ENCODE peak calls at places on chromosome 20, in five cellular contexts. X is heart right ventricle, N is tibial artery, C is adrenal gland, B is gastrocnemius medialis. E is an unnamed sample.

GRCh38 chr20:40471261-40471629 is 217.8 kb downstream of the MAFB start:
- DNase-seq in B (no peak), C (no peak), N (no peak), X (no peak), E (peak)

GRCh38 chr20:62786100-62786499 is 10.2 kb upstream of the MRGBP start:
- DNase-seq in C (no peak), B (no peak), X (no peak), N (no peak), E (no peak)

GRCh38 chr20:57659131-57659788 is 39.0 kb upstream of the ZBP1 start:
- DNase-seq in B (no peak), N (no peak), X (no peak), C (peak), E (no peak)

GRCh38 chr20:53925651-53926401 is 144.6 kb downstream of the BCAS1 start:
- DNase-seq in C (no peak), N (no peak), X (no peak), B (no peak), E (no peak)

GRCh38 chr20:50575869-50576720 is 65.9 kb downstream of the PTPN1 start:
- DNase-seq in C (peak), B (peak), N (peak), X (peak), E (peak)

GRCh38 chr20:58551631-58552030 is 36.4 kb upstream of the APCDD1L start:
- DNase-seq in N (no peak), C (no peak), B (no peak), X (no peak), E (no peak)

GRCh38 chr20:36157610-36158009 is 3.1 kb downstream of the EPB41L1 start:
- DNase-seq in B (no peak), C (no peak), N (no peak), X (no peak), E (no peak)

GRCh38 chr20:61728786-61729365 is 336.8 kb downstream of the TAF4 start:
- DNase-seq in C (no peak), B (no peak), N (no peak), X (no peak), E (no peak)

GRCh38 chr20:46746972-46747371 is 37.5 kb downstream of the SLC2A10 start:
- DNase-seq in B (no peak), X (no peak), C (no peak), N (no peak), E (no peak)

GRCh38 chr20:37362231-37362792 is 16.4 kb downstream of the SRC start:
- DNase-seq in C (peak), B (no peak), X (no peak), N (no peak), E (no peak)

GRCh38 chr20:54076259-54076658 is 5.9 kb upstream of the BCAS1 start:
- DNase-seq in B (no peak), N (no peak), C (no peak), X (no peak), E (no peak)

GRCh38 chr20:22716824-22717351 is 132.5 kb upstream of the FOXA2 start:
- DNase-seq in B (no peak), N (no peak), X (no peak), C (no peak), E (no peak)

GRCh38 chr20:19078448-19079373 is 133.7 kb upstream of the SLC24A3 start:
- DNase-seq in X (no peak), B (no peak), C (no peak), N (no peak), E (no peak)

GRCh38 chr20:44912189-44912588 is 2.3 kb downstream of the PABPC1L start:
- DNase-seq in X (no peak), N (no peak), B (no peak), C (no peak), E (no peak)
- H3K4me3 ChIP-seq in X (no peak), N (no peak), B (no peak), C (no peak), E (no peak)

GRCh38 chr20:11917663-11918062 is at the start of gene BTBD3:
- DNase-seq in N (peak), X (peak), C (peak), B (peak), E (peak)

GRCh38 chr20:11918280-11918952 is 723 bp downstream of the BTBD3 start:
- DNase-seq in N (no peak), C (no peak), B (no peak), X (no peak), E (no peak)

GRCh38 chr20:11919571-11919970 is 1.9 kb downstream of the BTBD3 start:
- DNase-seq in B (no peak), C (no peak), N (no peak), X (no peak), E (no peak)

GRCh38 chr20:11920083-11920482 is 2.4 kb downstream of the BTBD3 start:
- DNase-seq in C (no peak), X (no peak), B (no peak), N (no peak), E (no peak)

DNA sequence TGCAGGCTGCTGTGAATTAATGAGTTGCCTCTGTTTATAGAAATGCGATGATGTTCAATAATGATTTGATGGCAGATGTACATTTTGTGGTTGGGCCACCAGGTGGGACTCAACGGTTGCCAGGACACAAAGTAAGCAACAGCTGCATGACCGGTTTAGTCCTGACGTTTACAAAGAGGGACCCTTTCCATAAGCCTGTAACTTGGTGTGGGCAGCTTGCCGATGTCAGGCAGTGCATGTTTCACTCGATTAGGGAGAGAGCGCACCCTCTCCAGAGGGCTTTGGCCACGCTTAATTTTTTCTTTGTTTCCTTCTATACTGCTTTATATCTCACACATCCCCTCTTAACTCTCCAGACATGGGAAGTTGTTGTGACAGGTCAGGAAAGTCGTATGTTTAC is 1.4 kb downstream of the BTBD3 start:
- DNase-seq in N (no peak), X (peak), B (no peak), C (no peak), E (peak)
- H3K27ac ChIP-seq in N (no peak), X (peak), B (no peak), C (no peak), E (no peak)

DNA sequence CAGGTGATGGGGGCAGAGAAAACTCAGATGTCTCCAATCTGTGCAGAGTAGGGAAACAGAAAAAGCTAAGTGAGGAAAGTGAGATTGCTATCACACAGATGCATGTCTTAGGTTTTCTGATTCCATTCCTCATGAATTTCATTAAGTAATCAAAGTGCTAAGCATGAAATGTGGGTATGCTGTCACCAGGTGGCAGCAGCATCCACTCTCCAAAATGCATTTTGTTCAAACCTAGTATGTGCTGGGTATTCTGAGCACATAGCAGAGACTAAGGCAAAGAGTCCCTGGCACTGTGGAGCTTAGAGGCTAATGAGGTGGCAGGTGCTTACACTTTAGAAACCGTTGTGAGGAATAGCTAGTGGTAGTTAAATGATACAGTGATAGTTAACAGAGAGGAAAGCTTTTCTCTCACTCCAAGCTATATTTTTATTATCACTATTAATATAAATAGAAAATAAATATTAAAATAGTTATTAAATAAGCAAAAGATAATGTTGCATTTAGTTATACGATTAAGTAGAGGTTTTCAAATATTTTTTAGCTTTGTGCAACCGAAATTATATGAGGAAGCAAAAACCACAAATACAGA is 179.5 kb downstream of the CDH26 start:
- DNase-seq in C (no peak), B (no peak), N (no peak), X (no peak), E (no peak)
- H3K4me3 ChIP-seq in C (no peak), B (peak), N (peak), X (peak), E (no peak)

GRCh38 chr20:10585308-10585707 is 88.5 kb downstream of the JAG1 start:
- DNase-seq in B (no peak), X (no peak), N (no peak), C (no peak), E (no peak)

GRCh38 chr20:10580700-10581099 is 93.1 kb downstream of the JAG1 start:
- DNase-seq in X (no peak), N (no peak), C (no peak), B (no peak), E (no peak)

GRCh38 chr20:10586296-10586695 is 87.5 kb downstream of the JAG1 start:
- DNase-seq in C (no peak), B (no peak), X (no peak), N (no peak), E (no peak)

GRCh38 chr20:10581823-10582222 is 92.0 kb downstream of the JAG1 start:
- DNase-seq in C (no peak), N (no peak), B (no peak), X (no peak), E (no peak)

DNA sequence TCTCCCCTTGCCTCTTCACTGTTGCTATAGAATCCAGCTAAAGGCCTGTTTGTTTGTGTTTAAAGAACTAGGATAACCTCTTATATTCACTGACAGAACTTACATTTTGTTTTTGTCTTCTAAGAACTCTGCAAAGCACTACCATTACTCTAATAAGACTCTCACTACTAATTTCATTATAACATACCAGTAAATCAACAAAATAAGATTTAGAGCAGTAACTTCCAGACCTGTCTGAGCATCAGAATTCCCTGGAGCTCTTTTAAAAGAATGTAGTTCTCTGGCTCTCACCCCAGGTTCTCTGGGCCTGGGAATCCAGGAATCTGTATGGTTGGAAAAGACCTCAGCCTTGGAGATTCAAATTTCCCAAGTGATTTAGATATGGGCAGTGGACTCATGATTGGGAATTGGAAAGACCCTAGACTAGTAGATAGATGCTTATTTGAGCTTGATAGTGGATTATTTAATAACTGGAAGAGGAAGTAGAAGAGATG is 89.4 kb downstream of the JAG1 start:
- DNase-seq in N (no peak), X (no peak), B (no peak), C (no peak), E (no peak)
- H3K27ac ChIP-seq in N (peak), X (no peak), B (no peak), C (no peak), E (no peak)